ENCODE peak calls at places on chromosomes 4 and X, in ten cellular contexts. T is stimulated activated CD8-positive, alpha-beta memory T cell treated with anti-CD3 and anti-CD28 coated beads, Interleukin-12 subunit alpha, Interleukin-12 subunit beta, amount 100 ng/mL, for 1 hour; J is mesendoderm; E is GM12865; R is activated CD4-positive, alpha-beta T cell treated with anti-CD3 and anti-CD28 coated beads for 4 hours; N is hepatic stellate cell; V is activated T-helper 9 cell treated with anti-CD3 and anti-CD28 coated beads, Interleukin-2, amount 50 U/mL, for 16 hours; K is progenitor cell of endocrine pancreas; Y is dermis blood vessel endothelial cell; O is upper lobe of right lung. S is an unnamed sample.

GRCh38 chrX:40663880-40664630 is 16.7 kb upstream of the CXorf38 start:
- DNase-seq in T (no peak), J (peak), E (no peak), R (no peak), N (peak), V (no peak), K (no peak), Y (peak), O (no peak), S (no peak)

GRCh38 chr4:147513051-147513450 is 32.2 kb downstream of the EDNRA start:
- DNase-seq in T (no peak), J (no peak), E (no peak), R (no peak), N (peak), V (no peak), K (no peak), Y (no peak), O (no peak), S (no peak)

GRCh38 chr4:24570574-24571236 is 13.6 kb downstream of the DHX15 start:
- DNase-seq in T (no peak), J (no peak), E (no peak), R (no peak), N (no peak), V (no peak), K (no peak), Y (no peak), O (no peak), S (no peak)

GRCh38 chr4:65383589-65384305 is 286.5 kb downstream of the EPHA5 start:
- DNase-seq in T (no peak), J (no peak), E (no peak), R (no peak), N (no peak), V (no peak), K (no peak), Y (no peak), O (no peak), S (no peak)

GRCh38 chrX:110992611-110993010 is 103.4 kb upstream of the PAK3 start:
- DNase-seq in T (no peak), J (peak), E (peak), R (peak), N (no peak), V (peak), K (peak), Y (no peak), O (no peak), S (peak)

GRCh38 chrX:131778269-131779218 is 234.7 kb downstream of the OR13H1 start:
- DNase-seq in T (no peak), J (peak), E (peak), R (no peak), N (no peak), V (peak), K (no peak), Y (no peak), O (no peak), S (no peak)

GRCh38 chr4:73406548-73406875 is 2.4 kb downstream of the ALB start:
- DNase-seq in T (no peak), J (no peak), E (no peak), R (no peak), N (no peak), V (no peak), K (no peak), Y (no peak), O (no peak), S (no peak)

GRCh38 chr4:64756016-64756415 is 346.8 kb upstream of the TECRL start:
- DNase-seq in T (no peak), J (no peak), E (no peak), R (no peak), N (no peak), V (no peak), K (no peak), Y (no peak), O (no peak), S (no peak)

GRCh38 chrX:24113161-24113560 is 36.4 kb upstream of the ZFX start:
- DNase-seq in T (no peak), J (no peak), E (no peak), R (no peak), N (no peak), V (no peak), K (no peak), Y (no peak), O (no peak), S (no peak)

GRCh38 chr4:3851211-3851610 is 85.0 kb downstream of the ADRA2C start:
- DNase-seq in T (no peak), J (peak), E (no peak), R (no peak), N (no peak), V (no peak), K (no peak), Y (no peak), O (no peak), S (no peak)